ENCODE peak calls at places on chromosomes 4 and X, in four cellular contexts. One of them, this sample, is unnamed.

GRCh38 chrX:45900751-45901150 is 644.5 kb downstream of the ZNF674 start:
- DNase-seq in tibial nerve: no peak
- DNase-seq in occipital lobe: no peak
- DNase-seq in stimulated activated CD8-positive, alpha-beta memory T cell treated with anti-CD3 and anti-CD28 coated beads, Interleukin-12 subunit alpha, Interleukin-12 subunit beta, amount 100 ng/mL, for 4 hours: no peak
- DNase-seq in this sample: no peak

GRCh38 chr4:82500830-82501229 is 61.0 kb downstream of the TMEM150C start:
- DNase-seq in stimulated activated CD8-positive, alpha-beta memory T cell treated with anti-CD3 and anti-CD28 coated beads, Interleukin-12 subunit alpha, Interleukin-12 subunit beta, amount 100 ng/mL, for 4 hours: no peak
- DNase-seq in occipital lobe: no peak
- DNase-seq in tibial nerve: no peak
- DNase-seq in this sample: no peak

GRCh38 chrX:65894138-65894537 is 145.7 kb downstream of the VSIG4 start:
- DNase-seq in tibial nerve: no peak
- DNase-seq in stimulated activated CD8-positive, alpha-beta memory T cell treated with anti-CD3 and anti-CD28 coated beads, Interleukin-12 subunit alpha, Interleukin-12 subunit beta, amount 100 ng/mL, for 4 hours: no peak
- DNase-seq in occipital lobe: no peak
- DNase-seq in this sample: no peak

GRCh38 chr4:36823199-36823967 is 421.2 kb upstream of the NWD2 start:
- DNase-seq in stimulated activated CD8-positive, alpha-beta memory T cell treated with anti-CD3 and anti-CD28 coated beads, Interleukin-12 subunit alpha, Interleukin-12 subunit beta, amount 100 ng/mL, for 4 hours: no peak
- DNase-seq in occipital lobe: no peak
- DNase-seq in tibial nerve: no peak
- DNase-seq in this sample: no peak

GRCh38 chr4:109701566-109702399 is 1.5 kb downstream of the CASP6 start:
- DNase-seq in occipital lobe: no peak
- DNase-seq in stimulated activated CD8-positive, alpha-beta memory T cell treated with anti-CD3 and anti-CD28 coated beads, Interleukin-12 subunit alpha, Interleukin-12 subunit beta, amount 100 ng/mL, for 4 hours: no peak
- DNase-seq in tibial nerve: no peak
- DNase-seq in this sample: no peak

GRCh38 chr4:169741569-169741968 is 16.2 kb downstream of the HPF1 start:
- DNase-seq in occipital lobe: no peak
- DNase-seq in stimulated activated CD8-positive, alpha-beta memory T cell treated with anti-CD3 and anti-CD28 coated beads, Interleukin-12 subunit alpha, Interleukin-12 subunit beta, amount 100 ng/mL, for 4 hours: no peak
- DNase-seq in tibial nerve: no peak
- DNase-seq in this sample: no peak

GRCh38 chr4:76762136-76763130 is 135.5 kb downstream of the SOWAHB start:
- DNase-seq in occipital lobe: no peak
- DNase-seq in tibial nerve: no peak
- DNase-seq in stimulated activated CD8-positive, alpha-beta memory T cell treated with anti-CD3 and anti-CD28 coated beads, Interleukin-12 subunit alpha, Interleukin-12 subunit beta, amount 100 ng/mL, for 4 hours: no peak
- DNase-seq in this sample: no peak

GRCh38 chr4:141636077-141636770 is at the start of gene IL15:
- DNase-seq in occipital lobe: no peak
- DNase-seq in stimulated activated CD8-positive, alpha-beta memory T cell treated with anti-CD3 and anti-CD28 coated beads, Interleukin-12 subunit alpha, Interleukin-12 subunit beta, amount 100 ng/mL, for 4 hours: peak; percentile 54
- DNase-seq in tibial nerve: peak; percentile 27
- DNase-seq in this sample: peak; percentile 42

GRCh38 chr4:39576268-39576667 is 49.0 kb upstream of the UGDH start:
- DNase-seq in tibial nerve: no peak
- DNase-seq in occipital lobe: no peak
- DNase-seq in stimulated activated CD8-positive, alpha-beta memory T cell treated with anti-CD3 and anti-CD28 coated beads, Interleukin-12 subunit alpha, Interleukin-12 subunit beta, amount 100 ng/mL, for 4 hours: no peak
- DNase-seq in this sample: no peak

GRCh38 chrX:103783971-103784370 is 7.3 kb downstream of the PLP1 start:
- DNase-seq in occipital lobe: no peak
- DNase-seq in stimulated activated CD8-positive, alpha-beta memory T cell treated with anti-CD3 and anti-CD28 coated beads, Interleukin-12 subunit alpha, Interleukin-12 subunit beta, amount 100 ng/mL, for 4 hours: no peak
- DNase-seq in tibial nerve: peak; percentile 8
- DNase-seq in this sample: no peak

GRCh38 chr4:68606240-68606639 is 30.1 kb upstream of the UGT2B17 start:
- DNase-seq in occipital lobe: no peak
- DNase-seq in tibial nerve: no peak
- DNase-seq in stimulated activated CD8-positive, alpha-beta memory T cell treated with anti-CD3 and anti-CD28 coated beads, Interleukin-12 subunit alpha, Interleukin-12 subunit beta, amount 100 ng/mL, for 4 hours: no peak
- DNase-seq in this sample: no peak